ENCODE peak calls at places on chromosome 9, in four cellular contexts. U is adrenal gland, Z is MM.1S, R is foreskin fibroblast. F is an unnamed sample.

GRCh38 chr9:37032713-37033112 is 1.4 kb downstream of the PAX5 start:
- DNase-seq in U (no peak), Z (no peak), R (no peak), F (peak)

GRCh38 chr9:122228191-122228905 is 409 bp downstream of the LHX6 start:
- DNase-seq in U (peak), Z (no peak), R (no peak), F (peak)

GRCh38 chr9:11086561-11086960 is 473.8 kb upstream of the PTPRD start:
- DNase-seq in U (no peak), Z (no peak), R (no peak), F (no peak)

GRCh38 chr9:126885089-126885753 is 24.8 kb downstream of the ZBTB34 start:
- DNase-seq in U (peak), Z (no peak), R (peak), F (no peak)

GRCh38 chr9:72443855-72444254 is 77.6 kb upstream of the TMC1 start:
- DNase-seq in U (no peak), Z (no peak), R (no peak), F (peak)

GRCh38 chr9:73153793-73154227 is 2.1 kb downstream of the ANXA1 start:
- DNase-seq in U (no peak), Z (no peak), R (no peak), F (no peak)

GRCh38 chr9:116288658-116289057 is 135.1 kb downstream of the PAPPA start:
- DNase-seq in U (no peak), Z (no peak), R (peak), F (no peak)

GRCh38 chr9:111731916-111732315 is 62.8 kb downstream of the SHOC1 start:
- DNase-seq in U (no peak), Z (no peak), R (peak), F (no peak)

GRCh38 chr9:14421291-14421690 is 107.3 kb upstream of the NFIB start:
- DNase-seq in U (no peak), Z (no peak), R (no peak), F (no peak)

GRCh38 chr9:137987244-137988030 is 109.9 kb downstream of the CACNA1B start:
- DNase-seq in U (no peak), Z (no peak), R (no peak), F (no peak)

GRCh38 chr9:26262431-26262830 is 584.2 kb upstream of the TUSC1 start:
- DNase-seq in U (no peak), Z (no peak), R (peak), F (no peak)

GRCh38 chr9:27572566-27572917 is 739 bp downstream of the C9orf72 start:
- DNase-seq in U (peak), Z (peak), R (peak), F (no peak)

GRCh38 chr9:136978073-136978864 is 965 bp downstream of the PTGDS start:
- DNase-seq in U (peak), Z (no peak), R (peak), F (peak)

GRCh38 chr9:117555964-117556629 is 141.2 kb upstream of the ASTN2 start:
- DNase-seq in U (peak), Z (peak), R (no peak), F (peak)

GRCh38 chr9:112555844-112556482 is 69.3 kb downstream of the KIAA1958 start:
- DNase-seq in U (no peak), Z (peak), R (no peak), F (no peak)

GRCh38 chr9:124613849-124614248 is 106.7 kb upstream of the NR5A1 start:
- DNase-seq in U (no peak), Z (no peak), R (no peak), F (no peak)

GRCh38 chr9:30039712-30040111 is 2344.7 kb upstream of the ACO1 start:
- DNase-seq in U (no peak), Z (no peak), R (no peak), F (no peak)

GRCh38 chr9:72931437-72931836 is 21.4 kb downstream of the ALDH1A1 start:
- DNase-seq in U (no peak), Z (no peak), R (peak), F (no peak)

GRCh38 chr9:137663584-137663983 is 44.8 kb downstream of the EHMT1 start:
- DNase-seq in U (peak), Z (no peak), R (no peak), F (no peak)

GRCh38 chr9:133557581-133557980 is 23.1 kb downstream of the ADAMTSL2 start:
- DNase-seq in U (no peak), Z (no peak), R (no peak), F (no peak)

GRCh38 chr9:14797442-14797841 is 74.9 kb upstream of the CER1 start:
- DNase-seq in U (no peak), Z (no peak), R (no peak), F (no peak)

GRCh38 chr9:135577256-135577655 is 15.7 kb downstream of the PAEP start:
- DNase-seq in U (no peak), Z (no peak), R (no peak), F (no peak)

GRCh38 chr9:84754461-84754860 is 84.9 kb downstream of the NTRK2 start:
- DNase-seq in U (no peak), Z (no peak), R (no peak), F (no peak)

GRCh38 chr9:79667716-79668458 is 96.1 kb downstream of the TLE4 start:
- DNase-seq in U (no peak), Z (no peak), R (no peak), F (no peak)

GRCh38 chr9:121742923-121743322 is 91.5 kb downstream of the DAB2IP start:
- DNase-seq in U (no peak), Z (no peak), R (no peak), F (no peak)

GRCh38 chr9:83959061-83959460 is 21.0 kb downstream of the HNRNPK start:
- DNase-seq in U (peak), Z (no peak), R (peak), F (no peak)

GRCh38 chr9:129316281-129317030 is 138.4 kb upstream of the IER5L start:
- DNase-seq in U (peak), Z (no peak), R (no peak), F (no peak)

GRCh38 chr9:123375725-123376132 is 19.7 kb downstream of the CRB2 start:
- DNase-seq in U (no peak), Z (no peak), R (no peak), F (no peak)

GRCh38 chr9:105339849-105340248 is 95.4 kb downstream of the SLC44A1 start:
- DNase-seq in U (no peak), Z (no peak), R (no peak), F (no peak)

DNA sequence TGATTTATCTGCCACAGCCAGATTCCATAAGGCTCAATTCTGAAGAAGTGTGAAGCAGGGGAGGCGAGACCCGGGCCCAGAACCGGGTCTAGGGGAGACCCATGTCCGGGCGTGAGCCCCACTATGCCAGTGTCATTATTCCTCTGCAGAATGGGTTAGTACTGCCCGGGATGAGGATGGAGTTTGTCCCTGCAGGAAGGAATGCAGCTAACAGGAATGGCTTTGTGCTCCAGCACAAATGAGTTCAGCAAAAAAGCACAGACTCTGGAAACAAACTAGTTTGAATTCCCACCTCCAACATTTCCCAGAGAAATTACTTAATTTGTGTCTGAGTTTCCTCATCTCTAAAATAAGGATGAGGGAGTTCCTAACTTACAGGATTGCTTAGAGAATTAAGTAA is 202.9 kb downstream of the SYK start:
- DNase-seq in U (no peak), Z (no peak), R (no peak), F (no peak)
- TF ChIP-seq CTCF in U (no peak), Z (no peak), R (no peak), F (no peak)

GRCh38 chr9:6330958-6331634 is 2.9 kb downstream of the TPD52L3 start:
- DNase-seq in U (no peak), Z (no peak), R (no peak), F (no peak)

GRCh38 chr9:6328103-6328502 is at the start of gene TPD52L3:
- DNase-seq in U (no peak), Z (no peak), R (no peak), F (no peak)
- TF ChIP-seq CTCF in U (no peak), Z (no peak), R (no peak), F (no peak)

GRCh38 chr9:91361294-91362201 is at the start of gene AUH:
- DNase-seq in U (peak), Z (peak), R (peak), F (peak)
- TF ChIP-seq CTCF in U (peak), Z (no peak), R (no peak), F (no peak)

GRCh38 chr9:23502004-23502403 is 324.0 kb downstream of the ELAVL2 start:
- DNase-seq in U (no peak), Z (no peak), R (no peak), F (no peak)
- TF ChIP-seq CTCF in U (no peak), Z (no peak), R (no peak), F (no peak)

GRCh38 chr9:292915-293314 is 78.2 kb downstream of the DOCK8 start:
- DNase-seq in U (no peak), Z (no peak), R (no peak), F (no peak)
- TF ChIP-seq CTCF in U (no peak), Z (no peak), R (no peak), F (no peak)

DNA sequence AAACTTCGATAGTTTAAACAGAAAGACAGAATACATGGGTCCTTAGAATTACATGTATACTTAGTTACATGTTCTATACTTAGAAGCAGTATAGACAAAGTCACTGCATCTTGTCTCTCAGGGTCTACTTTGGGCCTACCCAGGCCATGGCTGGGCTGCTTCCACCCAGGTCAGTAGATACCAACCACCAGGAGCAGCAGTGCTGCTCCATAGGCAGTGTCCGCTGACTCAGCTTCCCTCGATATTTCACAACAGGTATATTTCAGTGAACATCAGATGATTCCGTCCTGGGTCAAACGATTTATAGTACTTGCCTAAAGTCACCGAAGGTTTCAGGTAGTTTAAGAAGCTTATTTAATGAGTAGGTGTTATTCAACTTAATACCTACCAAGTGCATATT is 18.0 kb downstream of the IARS1 start:
- DNase-seq in U (no peak), Z (no peak), R (no peak), F (no peak)
- TF ChIP-seq CTCF in U (no peak), Z (no peak), R (no peak), F (no peak)

GRCh38 chr9:69931340-69931739 is 110.7 kb downstream of the CFAP95 start:
- DNase-seq in U (no peak), Z (no peak), R (no peak), F (no peak)
- TF ChIP-seq CTCF in U (no peak), Z (peak), R (peak), F (no peak)

DNA sequence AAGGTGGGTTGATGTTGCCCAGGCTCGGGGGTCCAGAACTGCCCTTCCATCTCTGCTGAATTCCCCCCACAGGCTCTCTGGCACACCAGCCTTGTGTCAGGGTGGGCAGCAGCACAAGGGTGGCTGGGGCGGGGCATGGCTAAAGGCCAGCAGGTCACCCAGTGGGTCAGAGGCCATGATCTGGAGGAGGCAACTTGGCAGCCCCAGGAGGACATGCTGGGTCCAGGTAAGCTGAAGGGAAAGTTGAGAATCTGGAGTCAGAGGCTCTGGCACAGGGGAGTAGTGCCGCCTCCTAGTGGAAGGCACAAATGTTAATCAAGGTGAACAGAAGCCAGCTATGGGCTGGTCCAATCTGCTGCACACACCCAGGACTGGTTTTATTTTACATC is 6.2 kb downstream of the TMEM8B start:
- DNase-seq in U (no peak), Z (no peak), R (no peak), F (no peak)
- TF ChIP-seq CTCF in U (no peak), Z (peak), R (no peak), F (no peak)

DNA sequence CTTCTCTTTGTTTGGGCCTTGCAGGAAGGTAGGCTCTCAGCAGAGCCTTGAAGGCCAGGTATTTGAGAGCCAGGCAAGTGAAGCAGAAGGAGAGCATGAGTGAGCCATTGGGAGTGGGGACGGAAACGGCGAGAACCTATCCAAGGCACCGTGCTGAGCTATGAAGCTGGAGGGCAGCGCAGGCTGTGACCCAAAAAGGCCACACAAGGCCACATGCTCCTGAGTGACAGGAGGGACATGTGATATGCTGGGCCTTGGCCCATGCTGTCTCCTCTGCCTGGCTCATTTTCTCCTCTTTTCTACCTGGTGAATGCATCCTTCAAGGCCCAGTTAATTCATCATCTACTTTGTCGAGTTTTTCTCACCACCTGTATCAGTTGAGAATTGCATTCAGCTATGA is 136.3 kb downstream of the PALM2AKAP2 start:
- DNase-seq in U (no peak), Z (no peak), R (no peak), F (no peak)
- TF ChIP-seq CTCF in U (no peak), Z (no peak), R (no peak), F (no peak)

DNA sequence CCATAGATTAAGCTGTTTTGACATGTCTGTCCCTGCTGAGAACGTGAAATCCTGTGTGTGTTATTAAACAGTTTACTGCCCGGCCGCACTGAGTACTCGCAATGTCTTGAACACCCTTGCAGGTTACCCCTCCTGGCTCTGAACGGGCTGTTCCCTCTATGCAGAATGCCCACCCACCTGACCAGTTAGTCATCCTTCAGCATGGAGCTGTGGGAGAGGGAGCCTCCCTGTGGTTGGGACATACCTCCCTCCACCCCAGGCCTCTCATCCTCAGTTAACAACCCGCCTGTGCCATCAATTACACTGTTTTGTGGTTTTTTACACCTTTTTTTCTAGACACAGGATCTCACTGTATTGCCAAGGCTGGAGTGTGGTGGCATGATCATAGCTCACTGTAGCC is 26.0 kb downstream of the TJP2 start:
- DNase-seq in U (no peak), Z (no peak), R (no peak), F (no peak)
- TF ChIP-seq CTCF in U (no peak), Z (no peak), R (no peak), F (no peak)